ENCODE peak calls at places on chromosomes 2 and 18, in five cellular contexts. F, G, T, Q and P are unnamed samples. For H3K9me3, the result is how much of the 10 kb centered on the place peaks cover.

GRCh38 chr2:118197011-118197695 is 108.9 kb downstream of the INSIG2 start:
- DNase-seq in F (no peak), G (no peak), T (peak), Q (no peak), P (no peak)

GRCh38 chr2:393711-394696 is 106.1 kb upstream of the ALKAL2 start:
- DNase-seq in F (no peak), G (no peak), T (no peak), Q (no peak), P (no peak)

GRCh38 chr2:168849610-168850009 is 40.6 kb downstream of the SPC25 start:
- DNase-seq in F (no peak), G (no peak), T (peak), Q (no peak), P (no peak)

GRCh38 chr2:210577263-210578071 is 21.1 kb downstream of the CPS1 start:
- DNase-seq in F (no peak), G (no peak), T (peak), Q (no peak), P (no peak)

GRCh38 chr2:66364495-66364992 is 70.4 kb upstream of the MEIS1 start:
- DNase-seq in F (no peak), G (no peak), T (no peak), Q (no peak), P (no peak)

GRCh38 chr2:158990397-158991209 is 22.2 kb downstream of the TANC1 start:
- DNase-seq in F (no peak), G (no peak), T (no peak), Q (no peak), P (no peak)

GRCh38 chr18:12939161-12939560 is 8.7 kb upstream of the SEH1L start:
- DNase-seq in F (no peak), G (no peak), T (no peak), Q (no peak), P (no peak)

GRCh38 chr2:43312751-43313641 is 86.6 kb upstream of the ZFP36L2 start:
- DNase-seq in F (no peak), G (no peak), T (no peak), Q (no peak), P (peak)

GRCh38 chr2:64426191-64426952 is 27.6 kb upstream of the LGALSL start:
- DNase-seq in F (no peak), G (no peak), T (no peak), Q (no peak), P (no peak)

GRCh38 chr2:231315896-231316295 is 79.6 kb upstream of the B3GNT7 start:
- DNase-seq in F (no peak), G (no peak), T (no peak), Q (no peak), P (no peak)

GRCh38 chr2:205654878-205655601 is 27.3 kb upstream of the NRP2 start:
- DNase-seq in F (no peak), G (no peak), T (no peak), Q (no peak), P (no peak)

GRCh38 chr18:76476665-76477561 is 18.1 kb downstream of the ZNF516 start:
- DNase-seq in F (peak), G (no peak), T (no peak), Q (no peak), P (no peak)

GRCh38 chr18:79411614-79412526 is 16.1 kb downstream of the NFATC1 start:
- DNase-seq in F (no peak), G (no peak), T (no peak), Q (peak), P (peak)

GRCh38 chr2:51795248-51795888 is 763.4 kb upstream of the NRXN1 start:
- DNase-seq in F (no peak), G (no peak), T (no peak), Q (no peak), P (no peak)

GRCh38 chr2:98476192-98476868 is 31.7 kb downstream of the INPP4A start:
- DNase-seq in F (no peak), G (no peak), T (no peak), Q (no peak), P (peak)

GRCh38 chr18:54871231-54871630 is 43.0 kb downstream of the RAB27B start:
- DNase-seq in F (no peak), G (no peak), T (peak), Q (no peak), P (no peak)

GRCh38 chr2:96251721-96252292 is 14.0 kb downstream of the TMEM127 start:
- DNase-seq in F (peak), G (peak), T (no peak), Q (no peak), P (peak)

GRCh38 chr2:70922591-70923234 is 13.0 kb upstream of the ATP6V1B1 start:
- DNase-seq in F (no peak), G (no peak), T (no peak), Q (peak), P (no peak)

GRCh38 chr18:49066977-49067556 is 116.3 kb upstream of the SMAD7 start:
- DNase-seq in F (no peak), G (no peak), T (no peak), Q (no peak), P (no peak)

GRCh38 chr2:55338268-55338667 is 69.2 kb upstream of the MTIF2 start:
- DNase-seq in F (no peak), G (no peak), T (no peak), Q (no peak), P (no peak)

GRCh38 chr2:59892398-59892797 is 661.1 kb downstream of the BCL11A start:
- DNase-seq in F (no peak), G (no peak), T (no peak), Q (no peak), P (no peak)

GRCh38 chr18:13202571-13202970 is 16.0 kb upstream of the LDLRAD4 start:
- DNase-seq in F (no peak), G (no peak), T (no peak), Q (no peak), P (no peak)

GRCh38 chr2:217086038-217086522 is 226.2 kb upstream of the TNP1 start:
- DNase-seq in F (no peak), G (no peak), T (no peak), Q (no peak), P (no peak)

GRCh38 chr18:63234839-63235238 is 84.7 kb downstream of the BCL2 start:
- DNase-seq in F (no peak), G (no peak), T (no peak), Q (no peak), P (no peak)

GRCh38 chr18:26405190-26405781 is 143.1 kb downstream of the KCTD1 start:
- DNase-seq in F (no peak), G (no peak), T (no peak), Q (no peak), P (no peak)

GRCh38 chr2:190533968-190534309 is 583 bp downstream of the NEMP2 start:
- DNase-seq in F (no peak), G (no peak), T (peak), Q (no peak), P (peak)

GRCh38 chr18:23301971-23302370 is 151.1 kb upstream of the RIOK3 start:
- DNase-seq in F (no peak), G (no peak), T (no peak), Q (no peak), P (no peak)

GRCh38 chr18:26493021-26493420 is 55.3 kb downstream of the KCTD1 start:
- DNase-seq in F (no peak), G (no peak), T (no peak), Q (no peak), P (no peak)

GRCh38 chr2:154143105-154143504 is 271.4 kb downstream of the GALNT13 start:
- DNase-seq in F (no peak), G (no peak), T (no peak), Q (no peak), P (no peak)

GRCh38 chr2:30252723-30253688 is 21.7 kb downstream of the LBH start:
- DNase-seq in F (peak), G (peak), T (peak), Q (peak), P (peak)

GRCh38 chr2:120291464-120292311 is 39.0 kb downstream of the RALB start:
- DNase-seq in F (no peak), G (no peak), T (peak), Q (no peak), P (no peak)

GRCh38 chr2:226797289-226797988 is 2.2 kb downstream of the IRS1 start:
- DNase-seq in F (peak), G (peak), T (no peak), Q (peak), P (peak)

GRCh38 chr18:35376742-35377695 is at the start of gene ZNF396:
- DNase-seq in F (peak), G (peak), T (peak), Q (peak), P (peak)

GRCh38 chr2:45734952-45735351 is 83.5 kb downstream of the PRKCE start:
- DNase-seq in F (no peak), G (no peak), T (no peak), Q (no peak), P (no peak)

GRCh38 chr2:155203187-155203586 is 504.7 kb downstream of the KCNJ3 start:
- DNase-seq in F (no peak), G (no peak), T (no peak), Q (no peak), P (no peak)
- TF ChIP-seq CTCF in F (no peak), G (no peak), T (no peak), Q (no peak), P (no peak)

GRCh38 chr2:192773044-192773443 is 578.3 kb upstream of the TMEFF2 start:
- DNase-seq in F (no peak), G (no peak), T (no peak), Q (no peak), P (no peak)
- H3K9me3 ChIP-seq in F (under half), G (under half), T (under half), Q (under half), P (under half)

DNA sequence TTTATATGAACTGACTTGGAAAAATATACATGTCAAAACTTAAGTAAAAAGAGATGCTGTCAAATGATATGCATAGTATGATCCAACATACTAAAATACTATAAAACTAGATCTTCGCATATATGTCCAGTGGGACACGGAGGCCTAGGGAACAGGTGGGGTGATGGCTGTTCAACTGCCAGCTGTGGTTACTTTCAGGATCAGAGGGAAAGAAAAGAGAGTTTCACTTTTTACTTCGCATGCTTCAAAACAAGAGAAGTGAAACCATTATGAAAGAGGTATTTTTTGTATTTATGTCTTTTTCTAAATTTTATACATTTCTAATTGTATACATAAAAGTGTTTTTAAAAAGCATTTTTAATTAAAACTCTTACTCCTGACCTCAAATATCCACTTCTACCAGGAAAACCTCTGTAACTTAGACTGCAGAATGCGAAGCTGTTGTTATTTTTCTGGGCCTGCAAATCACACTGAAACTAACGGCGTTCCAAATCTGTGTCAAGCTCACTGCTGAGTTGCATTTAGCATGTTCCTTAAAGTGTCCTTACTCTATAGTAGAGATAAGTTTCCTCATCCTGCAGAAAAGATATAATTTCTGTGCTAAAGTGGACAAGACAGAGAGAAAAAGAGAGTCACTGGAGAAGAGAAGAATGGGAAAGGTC is 97.8 kb upstream of the SLC35G4 start:
- DNase-seq in F (no peak), G (no peak), T (no peak), Q (no peak), P (no peak)
- H3K4me3 ChIP-seq in F (no peak), G (no peak), T (no peak), Q (no peak), P (no peak)

GRCh38 chr18:72544092-72544886 is at the start of gene CBLN2:
- DNase-seq in F (no peak), G (no peak), T (peak), Q (peak), P (peak)

GRCh38 chr18:72542993-72543361 is 1.2 kb downstream of the CBLN2 start:
- DNase-seq in F (no peak), G (no peak), T (no peak), Q (peak), P (no peak)

GRCh38 chr18:72543362-72544055 is 633 bp downstream of the CBLN2 start:
- DNase-seq in F (no peak), G (no peak), T (no peak), Q (peak), P (peak)

GRCh38 chr18:72539861-72540260 is 4.3 kb downstream of the CBLN2 start:
- DNase-seq in F (no peak), G (no peak), T (no peak), Q (no peak), P (no peak)

GRCh38 chr18:72541871-72542690 is 2.1 kb downstream of the CBLN2 start:
- DNase-seq in F (no peak), G (no peak), T (no peak), Q (peak), P (no peak)
- TF ChIP-seq CTCF in F (no peak), G (no peak), T (no peak), Q (no peak), P (no peak)

GRCh38 chr2:240784629-240785423 is 35.2 kb downstream of the KIF1A start:
- DNase-seq in F (no peak), G (peak), T (no peak), Q (peak), P (peak)
- H3K9me3 ChIP-seq in F (under half), G (under half), T (under half), Q (under half), P (under half)

GRCh38 chr2:152221870-152222269 is 46.3 kb upstream of the STAM2 start:
- DNase-seq in F (no peak), G (no peak), T (no peak), Q (no peak), P (no peak)

GRCh38 chr2:152223997-152224396 is 48.4 kb upstream of the STAM2 start:
- DNase-seq in F (no peak), G (no peak), T (no peak), Q (no peak), P (no peak)

GRCh38 chr2:152228215-152228614 is 52.7 kb upstream of the STAM2 start:
- DNase-seq in F (no peak), G (no peak), T (no peak), Q (no peak), P (no peak)

DNA sequence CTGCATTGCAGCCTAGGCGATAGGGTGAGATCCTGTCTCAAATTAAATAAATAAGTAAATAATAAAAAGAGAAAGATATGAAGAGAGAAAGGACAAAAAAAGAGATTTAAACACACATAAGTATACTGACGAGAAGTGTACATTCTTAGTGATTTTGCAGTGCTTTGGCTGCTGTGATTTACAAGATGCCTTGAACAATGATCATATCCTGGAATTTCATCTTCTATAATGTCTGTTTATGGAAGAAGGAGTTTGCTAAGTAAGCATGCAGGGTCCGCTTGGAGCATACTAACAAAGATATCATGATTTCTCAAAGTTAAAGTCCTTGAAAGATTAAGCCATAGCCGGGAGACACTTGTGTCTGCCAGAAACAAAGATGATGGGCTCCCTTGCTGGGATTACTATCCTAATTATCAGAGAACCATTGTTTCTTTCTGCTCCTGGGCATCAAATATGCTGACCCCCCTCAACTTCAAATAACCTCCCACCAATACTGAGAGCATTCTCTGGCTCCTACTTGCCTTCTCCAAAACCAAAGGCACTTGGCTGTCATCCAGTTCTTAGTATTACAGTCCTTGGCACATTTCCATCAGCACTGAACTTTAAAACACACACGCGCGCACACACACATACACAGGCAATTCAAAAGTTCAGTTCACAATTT is 47.5 kb upstream of the STAM2 start:
- DNase-seq in F (no peak), G (peak), T (no peak), Q (no peak), P (peak)
- H3K4me3 ChIP-seq in F (no peak), G (no peak), T (no peak), Q (no peak), P (no peak)

DNA sequence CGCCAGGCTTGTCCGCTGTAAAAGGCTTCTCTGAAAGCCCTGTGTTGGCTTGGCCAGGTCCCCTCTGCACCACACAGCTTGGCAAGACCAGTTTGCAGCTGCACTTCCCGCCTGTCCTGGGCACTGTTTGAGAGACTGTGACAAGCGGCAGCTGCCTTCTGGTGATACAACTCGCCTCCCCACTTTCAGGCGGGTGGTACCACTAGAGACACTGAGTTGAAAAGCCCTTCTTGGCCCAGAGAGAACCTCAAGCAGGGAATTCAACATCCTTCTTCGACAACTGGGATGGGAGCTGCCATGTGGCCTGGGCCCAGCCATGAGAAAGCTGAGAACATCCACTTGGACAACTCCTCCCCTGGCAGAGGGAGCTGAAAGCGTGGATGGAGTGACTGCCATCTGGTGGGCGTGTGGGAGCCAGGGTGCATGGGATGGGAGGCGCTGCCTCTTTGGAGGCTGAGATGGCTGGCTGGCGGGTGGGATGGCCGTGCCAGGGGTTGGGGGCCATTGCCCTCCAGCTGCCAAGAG is 125.5 kb upstream of the REV1 start:
- DNase-seq in F (no peak), G (peak), T (no peak), Q (peak), P (no peak)
- TF ChIP-seq CTCF in F (no peak), G (peak), T (peak), Q (no peak), P (no peak)

GRCh38 chr2:174166261-174166660 is 82.1 kb downstream of the OLA1 start:
- DNase-seq in F (no peak), G (no peak), T (no peak), Q (no peak), P (no peak)
- H3K9me3 ChIP-seq in F (under half), G (under half), T (under half), Q (under half), P (under half)